ENCODE peak calls at places on chromosomes 3 and 15, in seven cellular contexts. V is adipocyte, P is HFFc6, H is neuronal stem cell, I is NCI-H1417, Q is HFF-Myc, Z is EL. S is an unnamed sample.

GRCh38 chr3:13019243-13019701 is 54.0 kb downstream of the IQSEC1 start:
- DNase-seq in V (peak), Q (peak), P (peak), H (peak), Z (peak), I (no peak), S (peak)

GRCh38 chr3:52005571-52005986 is 9.9 kb upstream of the RPL29 start:
- DNase-seq in V (peak), Z (peak), H (no peak), I (no peak), P (no peak), Q (peak), S (no peak)

GRCh38 chr3:82386656-82387055 is 625.2 kb upstream of the GBE1 start:
- DNase-seq in H (no peak), Z (no peak), I (no peak), Q (no peak), V (no peak), P (no peak), S (no peak)

GRCh38 chr3:11548721-11549131 is 95.0 kb downstream of the VGLL4 start:
- DNase-seq in Q (no peak), I (no peak), V (peak), Z (peak), P (peak), H (no peak), S (no peak)

GRCh38 chr3:163071684-163072083 is 1575.1 kb downstream of the OTOL1 start:
- DNase-seq in I (no peak), Z (peak), P (peak), Q (no peak), H (no peak), V (peak), S (no peak)

GRCh38 chr15:86588413-86588812 is 508.7 kb downstream of the AGBL1 start:
- DNase-seq in V (no peak), Q (no peak), I (no peak), Z (no peak), H (no peak), P (no peak), S (no peak)

GRCh38 chr15:40249477-40250303 is 10.8 kb downstream of the PAK6 start:
- DNase-seq in P (peak), H (no peak), Q (no peak), Z (peak), V (peak), I (no peak), S (no peak)

GRCh38 chr3:188299068-188299467 is 145.1 kb downstream of the LPP start:
- DNase-seq in V (no peak), P (no peak), I (no peak), Q (no peak), Z (no peak), H (no peak), S (no peak)